ENCODE peak calls at places on chromosome 1, in ten cellular contexts. One of them, this sample, is unnamed. For H3K4me1 and H3K9me3, the result is how much of the 10 kb centered on the place peaks cover.

GRCh38 chr1:25066253-25066652 is 136.2 kb upstream of the RUNX3 start:
- DNase-seq in fibroblast of lung: peak
- DNase-seq in tibial artery: no peak
- DNase-seq in IMR-90: no peak
- DNase-seq in endodermal cell: no peak
- DNase-seq in thyroid gland: no peak
- DNase-seq in Caco-2: no peak
- DNase-seq in ovary: no peak
- DNase-seq in neural progenitor cell: no peak
- DNase-seq in kidney: peak
- DNase-seq in this sample: no peak

GRCh38 chr1:25022361-25023189 is 92.5 kb upstream of the RUNX3 start:
- DNase-seq in neural progenitor cell: no peak
- DNase-seq in fibroblast of lung: peak
- DNase-seq in tibial artery: peak
- DNase-seq in ovary: peak
- DNase-seq in thyroid gland: peak
- DNase-seq in IMR-90: peak
- DNase-seq in Caco-2: no peak
- DNase-seq in kidney: peak
- DNase-seq in endodermal cell: peak
- DNase-seq in this sample: peak

GRCh38 chr1:236209713-236210112 is 67.4 kb downstream of the GPR137B start:
- DNase-seq in fibroblast of lung: no peak
- DNase-seq in ovary: no peak
- DNase-seq in thyroid gland: no peak
- DNase-seq in Caco-2: no peak
- DNase-seq in neural progenitor cell: no peak
- DNase-seq in IMR-90: peak
- DNase-seq in kidney: no peak
- DNase-seq in tibial artery: no peak
- DNase-seq in endodermal cell: no peak
- DNase-seq in this sample: no peak

GRCh38 chr1:198316681-198317080 is 159.9 kb downstream of the NEK7 start:
- DNase-seq in kidney: no peak
- DNase-seq in IMR-90: no peak
- DNase-seq in Caco-2: no peak
- DNase-seq in endodermal cell: no peak
- DNase-seq in thyroid gland: no peak
- DNase-seq in tibial artery: no peak
- DNase-seq in ovary: no peak
- DNase-seq in fibroblast of lung: no peak
- DNase-seq in neural progenitor cell: no peak
- DNase-seq in this sample: no peak

GRCh38 chr1:25795955-25796806 is 3.8 kb upstream of the SELENON start:
- DNase-seq in ovary: no peak
- DNase-seq in kidney: no peak
- DNase-seq in tibial artery: no peak
- DNase-seq in endodermal cell: no peak
- DNase-seq in Caco-2: no peak
- DNase-seq in thyroid gland: peak
- DNase-seq in IMR-90: no peak
- DNase-seq in fibroblast of lung: no peak
- DNase-seq in neural progenitor cell: no peak
- DNase-seq in this sample: no peak

GRCh38 chr1:243471754-243472725 is 216.2 kb downstream of the SDCCAG8 start:
- DNase-seq in kidney: no peak
- DNase-seq in fibroblast of lung: peak
- DNase-seq in neural progenitor cell: no peak
- DNase-seq in tibial artery: no peak
- DNase-seq in ovary: no peak
- DNase-seq in Caco-2: no peak
- DNase-seq in thyroid gland: no peak
- DNase-seq in endodermal cell: peak
- DNase-seq in IMR-90: peak
- DNase-seq in this sample: no peak

GRCh38 chr1:30444404-30444803 is 279.0 kb downstream of the MATN1 start:
- DNase-seq in thyroid gland: no peak
- DNase-seq in fibroblast of lung: no peak
- DNase-seq in ovary: no peak
- DNase-seq in neural progenitor cell: no peak
- DNase-seq in IMR-90: no peak
- DNase-seq in tibial artery: no peak
- DNase-seq in Caco-2: no peak
- DNase-seq in endodermal cell: peak
- DNase-seq in kidney: no peak
- DNase-seq in this sample: no peak

GRCh38 chr1:223216074-223216473 is 73.0 kb upstream of the TLR5 start:
- DNase-seq in ovary: no peak
- DNase-seq in tibial artery: no peak
- DNase-seq in IMR-90: no peak
- DNase-seq in fibroblast of lung: no peak
- DNase-seq in thyroid gland: no peak
- DNase-seq in endodermal cell: no peak
- DNase-seq in kidney: no peak
- DNase-seq in Caco-2: no peak
- DNase-seq in neural progenitor cell: no peak
- DNase-seq in this sample: no peak

GRCh38 chr1:110515896-110516295 is 3.1 kb downstream of the KCNA10 start:
- DNase-seq in IMR-90: peak
- DNase-seq in tibial artery: no peak
- DNase-seq in neural progenitor cell: no peak
- DNase-seq in Caco-2: no peak
- DNase-seq in endodermal cell: no peak
- DNase-seq in kidney: no peak
- DNase-seq in thyroid gland: no peak
- DNase-seq in ovary: no peak
- DNase-seq in fibroblast of lung: no peak
- DNase-seq in this sample: no peak

GRCh38 chr1:40754201-40754600 is 29.4 kb upstream of the KCNQ4 start:
- DNase-seq in neural progenitor cell: no peak
- DNase-seq in Caco-2: no peak
- DNase-seq in tibial artery: no peak
- DNase-seq in endodermal cell: no peak
- DNase-seq in fibroblast of lung: no peak
- DNase-seq in ovary: no peak
- DNase-seq in IMR-90: no peak
- DNase-seq in thyroid gland: no peak
- DNase-seq in kidney: no peak
- DNase-seq in this sample: no peak
- H3K4me1 ChIP-seq in neural progenitor cell: under half
- H3K4me1 ChIP-seq in Caco-2: under half
- H3K4me1 ChIP-seq in tibial artery: under half
- H3K4me1 ChIP-seq in endodermal cell: under half
- H3K4me1 ChIP-seq in fibroblast of lung: under half
- H3K4me1 ChIP-seq in ovary: under half
- H3K4me1 ChIP-seq in IMR-90: under half
- H3K4me1 ChIP-seq in thyroid gland: under half
- H3K4me1 ChIP-seq in kidney: under half
- H3K4me1 ChIP-seq in this sample: under half

DNA sequence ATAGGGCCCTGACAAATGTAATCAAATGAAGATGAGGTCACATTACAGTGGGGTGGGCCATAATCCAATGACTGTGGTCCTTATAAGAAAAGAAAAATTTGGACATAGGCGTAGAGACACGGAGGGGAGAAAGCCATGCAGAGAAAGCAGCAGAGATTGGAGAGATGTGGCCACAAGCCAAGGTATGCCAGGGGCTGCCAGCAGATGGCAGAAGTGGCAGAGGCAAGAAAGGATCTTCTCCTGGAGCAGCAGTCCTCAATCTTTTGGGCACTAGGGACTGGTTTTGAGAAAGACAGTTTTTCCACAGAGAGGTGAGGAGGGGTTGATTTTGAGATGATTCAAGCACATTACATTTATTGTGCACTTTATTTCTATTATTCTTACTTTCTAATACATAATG is 355.1 kb downstream of the NPHP4 start:
- DNase-seq in Caco-2: peak
- DNase-seq in IMR-90: no peak
- DNase-seq in ovary: no peak
- DNase-seq in endodermal cell: peak
- DNase-seq in fibroblast of lung: no peak
- DNase-seq in kidney: no peak
- DNase-seq in tibial artery: no peak
- DNase-seq in neural progenitor cell: peak
- DNase-seq in thyroid gland: peak
- DNase-seq in this sample: peak
- TF ChIP-seq CTCF in Caco-2: peak
- TF ChIP-seq CTCF in IMR-90: no peak
- TF ChIP-seq CTCF in ovary: no peak
- TF ChIP-seq CTCF in endodermal cell: peak
- TF ChIP-seq CTCF in fibroblast of lung: peak
- TF ChIP-seq CTCF in kidney: peak
- TF ChIP-seq CTCF in tibial artery: no peak
- TF ChIP-seq CTCF in neural progenitor cell: peak
- TF ChIP-seq CTCF in thyroid gland: no peak
- TF ChIP-seq CTCF in this sample: peak

GRCh38 chr1:50667710-50668356 is 244.6 kb upstream of the DMRTA2 start:
- DNase-seq in kidney: no peak
- DNase-seq in thyroid gland: no peak
- DNase-seq in neural progenitor cell: no peak
- DNase-seq in fibroblast of lung: peak
- DNase-seq in ovary: no peak
- DNase-seq in Caco-2: no peak
- DNase-seq in tibial artery: no peak
- DNase-seq in endodermal cell: no peak
- DNase-seq in IMR-90: peak
- DNase-seq in this sample: no peak

GRCh38 chr1:50666849-50667248 is 243.6 kb upstream of the DMRTA2 start:
- DNase-seq in Caco-2: no peak
- DNase-seq in neural progenitor cell: no peak
- DNase-seq in ovary: no peak
- DNase-seq in fibroblast of lung: no peak
- DNase-seq in thyroid gland: no peak
- DNase-seq in IMR-90: no peak
- DNase-seq in kidney: no peak
- DNase-seq in endodermal cell: no peak
- DNase-seq in tibial artery: no peak
- DNase-seq in this sample: no peak

GRCh38 chr1:50661626-50662025 is 238.4 kb upstream of the DMRTA2 start:
- DNase-seq in tibial artery: no peak
- DNase-seq in IMR-90: peak
- DNase-seq in endodermal cell: no peak
- DNase-seq in kidney: no peak
- DNase-seq in thyroid gland: no peak
- DNase-seq in ovary: no peak
- DNase-seq in fibroblast of lung: peak
- DNase-seq in Caco-2: no peak
- DNase-seq in neural progenitor cell: no peak
- DNase-seq in this sample: no peak

GRCh38 chr1:50665413-50665812 is 242.2 kb upstream of the DMRTA2 start:
- DNase-seq in Caco-2: no peak
- DNase-seq in fibroblast of lung: no peak
- DNase-seq in ovary: no peak
- DNase-seq in kidney: no peak
- DNase-seq in tibial artery: no peak
- DNase-seq in IMR-90: peak
- DNase-seq in thyroid gland: no peak
- DNase-seq in neural progenitor cell: no peak
- DNase-seq in endodermal cell: no peak
- DNase-seq in this sample: no peak

DNA sequence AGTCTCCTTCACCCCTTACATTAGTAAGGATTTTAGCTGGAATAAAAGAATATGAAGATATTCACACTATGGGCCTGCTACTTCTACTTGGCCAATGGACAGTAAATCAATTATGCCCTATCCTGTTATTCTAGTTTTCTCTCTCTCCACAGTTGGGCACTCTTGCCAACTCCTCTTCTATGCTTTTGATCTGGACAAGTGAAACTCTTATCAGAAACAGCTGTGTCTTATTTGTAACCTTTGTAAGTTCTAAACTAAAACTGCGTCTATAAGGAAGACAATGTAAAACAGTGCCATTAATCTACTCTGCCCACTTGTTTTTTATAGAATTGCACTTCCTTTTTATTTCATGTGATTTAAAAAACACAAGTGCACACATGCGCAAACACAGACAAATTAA is 244.0 kb upstream of the DMRTA2 start:
- DNase-seq in fibroblast of lung: no peak
- DNase-seq in tibial artery: no peak
- DNase-seq in Caco-2: no peak
- DNase-seq in IMR-90: no peak
- DNase-seq in neural progenitor cell: no peak
- DNase-seq in ovary: no peak
- DNase-seq in endodermal cell: no peak
- DNase-seq in kidney: no peak
- DNase-seq in thyroid gland: no peak
- DNase-seq in this sample: no peak
- H3K9me3 ChIP-seq in fibroblast of lung: under half
- H3K9me3 ChIP-seq in tibial artery: under half
- H3K9me3 ChIP-seq in Caco-2: under half
- H3K9me3 ChIP-seq in IMR-90: under half
- H3K9me3 ChIP-seq in neural progenitor cell: under half
- H3K9me3 ChIP-seq in ovary: under half
- H3K9me3 ChIP-seq in endodermal cell: under half
- H3K9me3 ChIP-seq in kidney: under half
- H3K9me3 ChIP-seq in thyroid gland: under half
- H3K9me3 ChIP-seq in this sample: under half

GRCh38 chr1:66295821-66296220 is 238.1 kb upstream of the SGIP1 start:
- DNase-seq in tibial artery: no peak
- DNase-seq in Caco-2: no peak
- DNase-seq in endodermal cell: no peak
- DNase-seq in thyroid gland: no peak
- DNase-seq in IMR-90: no peak
- DNase-seq in fibroblast of lung: no peak
- DNase-seq in neural progenitor cell: no peak
- DNase-seq in kidney: no peak
- DNase-seq in ovary: no peak
- DNase-seq in this sample: no peak
- H3K4me1 ChIP-seq in tibial artery: under half
- H3K4me1 ChIP-seq in Caco-2: under half
- H3K4me1 ChIP-seq in endodermal cell: under half
- H3K4me1 ChIP-seq in thyroid gland: under half
- H3K4me1 ChIP-seq in IMR-90: under half
- H3K4me1 ChIP-seq in fibroblast of lung: under half
- H3K4me1 ChIP-seq in neural progenitor cell: under half
- H3K4me1 ChIP-seq in kidney: under half
- H3K4me1 ChIP-seq in ovary: under half
- H3K4me1 ChIP-seq in this sample: under half